ENCODE peak calls at places on chromosomes 16 and 17, in eight cellular contexts. Z is naive thymus-derived CD4-positive, alpha-beta T cell; U is fibroblast of lung; A is heart left ventricle; M is psoas muscle; W is right atrium auricular region; T is transverse colon; C is HL-60. H is an unnamed sample.

GRCh38 chr16:58157239-58157638 is 28.1 kb upstream of the CFAP20 start:
- DNase-seq in Z (no peak), U (no peak), A (no peak), M (no peak), W (no peak), T (no peak), C (no peak), H (no peak)

GRCh38 chr17:17351356-17351891 is 48.3 kb downstream of the NT5M start:
- DNase-seq in Z (no peak), U (no peak), A (no peak), M (no peak), W (no peak), T (no peak), C (no peak), H (no peak)

GRCh38 chr17:4509923-4510614 is 11.4 kb downstream of the SPNS2 start:
- DNase-seq in Z (no peak), U (no peak), A (no peak), M (peak; percentile 71), W (no peak), T (no peak), C (no peak), H (peak; percentile 87)

GRCh38 chr17:29048440-29049360 is 5.8 kb downstream of the PIPOX start:
- DNase-seq in Z (no peak), U (no peak), A (no peak), M (no peak), W (no peak), T (no peak), C (no peak), H (no peak)

GRCh38 chr17:17667947-17668346 is 13.3 kb upstream of the RAI1 start:
- DNase-seq in Z (no peak), U (no peak), A (no peak), M (peak; percentile 19), W (no peak), T (no peak), C (no peak), H (no peak)

GRCh38 chr17:9371019-9371418 is 204.6 kb downstream of the STX8 start:
- DNase-seq in Z (no peak), U (peak; percentile 56), A (no peak), M (no peak), W (no peak), T (no peak), C (no peak), H (no peak)

GRCh38 chr17:15213381-15214087 is 51.6 kb downstream of the PMP22 start:
- DNase-seq in Z (no peak), U (peak; percentile 42), A (no peak), M (no peak), W (no peak), T (no peak), C (no peak), H (no peak)

GRCh38 chr16:31177136-31177535 is 2.8 kb upstream of the FUS start:
- DNase-seq in Z (peak; percentile 69), U (peak; percentile 31), A (no peak), M (no peak), W (no peak), T (no peak), C (peak; percentile 65), H (no peak)

GRCh38 chr17:61465550-61466237 is 13.5 kb downstream of the TBX4 start:
- DNase-seq in Z (no peak), U (no peak), A (no peak), M (no peak), W (no peak), T (no peak), C (no peak), H (no peak)

GRCh38 chr17:41523787-41524186 is 4.3 kb downstream of the KRT19 start:
- DNase-seq in Z (no peak), U (no peak), A (no peak), M (no peak), W (no peak), T (peak; percentile 38), C (no peak), H (no peak)

GRCh38 chr16:689175-689897 is 862 bp downstream of the WDR24 start:
- DNase-seq in Z (no peak), U (no peak), A (no peak), M (no peak), W (no peak), T (no peak), C (no peak), H (no peak)

GRCh38 chr17:66319226-66319625 is 16.8 kb downstream of the PRKCA start:
- DNase-seq in Z (no peak), U (no peak), A (no peak), M (no peak), W (no peak), T (no peak), C (no peak), H (no peak)

GRCh38 chr17:66312912-66313311 is 10.5 kb downstream of the PRKCA start:
- DNase-seq in Z (no peak), U (no peak), A (no peak), M (no peak), W (no peak), T (no peak), C (no peak), H (no peak)

GRCh38 chr17:66313325-66313724 is 10.9 kb downstream of the PRKCA start:
- DNase-seq in Z (no peak), U (no peak), A (no peak), M (no peak), W (no peak), T (no peak), C (no peak), H (no peak)

GRCh38 chr17:66313995-66314659 is 11.7 kb downstream of the PRKCA start:
- DNase-seq in Z (no peak), U (no peak), A (no peak), M (no peak), W (no peak), T (no peak), C (no peak), H (no peak)

GRCh38 chr17:66317629-66318028 is 15.2 kb downstream of the PRKCA start:
- DNase-seq in Z (no peak), U (no peak), A (no peak), M (no peak), W (no peak), T (no peak), C (no peak), H (no peak)
- H3K27ac ChIP-seq in Z (no peak overlapping the region), U (peak overlapping the region; percentile 46), A (no peak overlapping the region), M (no peak overlapping the region), W (no peak overlapping the region), T (no peak overlapping the region), C (no peak overlapping the region), H (no peak overlapping the region)

GRCh38 chr16:11582157-11582814 is 4.4 kb downstream of the LITAF start:
- DNase-seq in Z (no peak), U (no peak), A (no peak), M (no peak), W (no peak), T (no peak), C (no peak), H (no peak)

GRCh38 chr16:11583171-11583570 is 3.5 kb downstream of the LITAF start:
- DNase-seq in Z (no peak), U (peak; percentile 33), A (no peak), M (peak; percentile 8), W (no peak), T (no peak), C (no peak), H (peak; percentile 43)

GRCh38 chr16:11580451-11581086 is 6.2 kb downstream of the LITAF start:
- DNase-seq in Z (no peak), U (no peak), A (no peak), M (peak; percentile 8), W (no peak), T (no peak), C (no peak), H (peak; percentile 7)

GRCh38 chr16:11583889-11584565 is 2.7 kb downstream of the LITAF start:
- DNase-seq in Z (no peak), U (no peak), A (no peak), M (peak; percentile 0), W (no peak), T (peak; percentile 67), C (no peak), H (no peak)

GRCh38 chr16:11581677-11582076 is 5.0 kb downstream of the LITAF start:
- DNase-seq in Z (no peak), U (no peak), A (no peak), M (no peak), W (no peak), T (no peak), C (no peak), H (no peak)
- H3K27ac ChIP-seq in Z (peak overlapping the region; percentile 94), U (no peak overlapping the region), A (no peak overlapping the region), M (no peak overlapping the region), W (no peak overlapping the region), T (no peak overlapping the region), C (no peak overlapping the region), H (no peak overlapping the region)

GRCh38 chr16:9527976-9528375 is 436.5 kb downstream of the HAPSTR1 start:
- DNase-seq in Z (no peak), U (no peak), A (no peak), M (no peak), W (no peak), T (no peak), C (no peak), H (no peak)

GRCh38 chr16:9528680-9529079 is 437.2 kb downstream of the HAPSTR1 start:
- DNase-seq in Z (no peak), U (no peak), A (no peak), M (no peak), W (no peak), T (no peak), C (no peak), H (no peak)

GRCh38 chr16:9534759-9535158 is 443.3 kb downstream of the HAPSTR1 start:
- DNase-seq in Z (no peak), U (no peak), A (no peak), M (no peak), W (no peak), T (no peak), C (no peak), H (no peak)

GRCh38 chr16:9536905-9537304 is 445.5 kb downstream of the HAPSTR1 start:
- DNase-seq in Z (no peak), U (no peak), A (no peak), M (no peak), W (no peak), T (no peak), C (no peak), H (no peak)

DNA sequence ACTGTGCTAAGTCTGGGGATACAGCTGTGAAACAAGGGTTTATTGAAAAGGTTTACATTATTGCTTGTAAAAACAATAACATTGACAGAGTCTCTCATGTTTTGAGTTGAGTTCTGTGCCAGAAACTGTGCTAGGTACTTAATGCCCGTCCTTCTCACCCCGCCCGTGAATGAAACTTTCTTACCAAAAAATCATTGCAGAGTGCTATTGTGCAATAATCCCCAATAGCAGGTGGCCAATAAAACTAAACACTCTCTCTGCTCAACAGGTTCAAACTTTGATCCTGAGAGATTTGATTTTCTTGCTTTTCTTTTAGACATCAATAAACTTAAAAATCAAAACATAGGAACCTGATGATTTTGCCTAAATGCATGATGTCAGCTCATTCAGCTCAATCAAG is 441.6 kb downstream of the HAPSTR1 start:
- DNase-seq in Z (no peak), U (no peak), A (no peak), M (no peak), W (no peak), T (no peak), C (no peak), H (no peak)
- H3K27ac ChIP-seq in Z (no peak overlapping the region), U (no peak overlapping the region), A (no peak overlapping the region), M (no peak overlapping the region), W (no peak overlapping the region), T (no peak overlapping the region), C (no peak overlapping the region), H (no peak overlapping the region)

DNA sequence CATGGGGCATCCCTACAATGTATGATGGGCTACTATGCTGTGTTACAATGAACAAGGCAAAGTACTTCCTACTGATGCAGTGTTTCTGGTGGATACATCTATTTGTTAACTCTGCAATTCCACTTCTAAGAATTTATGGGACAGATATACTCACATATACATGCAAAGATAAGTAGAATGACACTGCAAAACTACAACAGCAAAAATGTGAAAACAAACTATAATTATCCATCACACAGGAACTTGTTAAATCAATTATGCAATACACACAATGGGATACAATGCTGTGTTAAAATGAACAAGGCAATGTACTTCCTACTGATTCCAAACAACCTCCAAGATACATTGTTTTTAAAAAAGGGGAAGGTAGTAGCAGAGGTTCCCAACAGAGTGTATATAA is 3.2 kb downstream of the DDX52 start:
- DNase-seq in Z (no peak), U (no peak), A (no peak), M (no peak), W (no peak), T (no peak), C (no peak), H (no peak)
- H3K27ac ChIP-seq in Z (no peak overlapping the region), U (no peak overlapping the region), A (no peak overlapping the region), M (no peak overlapping the region), W (no peak overlapping the region), T (no peak overlapping the region), C (no peak overlapping the region), H (no peak overlapping the region)